ENCODE peak calls at places on chromosome 6, in eight cellular contexts. I is IMR-90, Y is neural progenitor cell, J is A549, L is SK-N-SH, E is AG04450, Q is fibroblast of lung, X is fibroblast of pulmonary artery. F is an unnamed sample.

GRCh38 chr6:15524736-15525401 is 138.0 kb downstream of the DTNBP1 start:
- DNase-seq in I (no peak), Y (no peak), J (no peak), L (no peak), E (no peak), Q (no peak), X (no peak), F (no peak)

GRCh38 chr6:106766201-106766600 is 136.8 kb downstream of the QRSL1 start:
- DNase-seq in I (no peak), Y (no peak), J (no peak), L (no peak), E (no peak), Q (no peak), X (no peak), F (no peak)

GRCh38 chr6:56902551-56903464 is 52.1 kb upstream of the BEND6 start:
- DNase-seq in I (peak; percentile 76), Y (peak; percentile 33), J (no peak), L (peak; percentile 51), E (peak; percentile 59), Q (peak; percentile 82), X (peak; percentile 92), F (peak; percentile 85)

GRCh38 chr6:30987304-30987703 is 3.8 kb downstream of the MUC21 start:
- DNase-seq in I (no peak), Y (no peak), J (no peak), L (no peak), E (no peak), Q (no peak), X (no peak), F (no peak)

GRCh38 chr6:3455490-3456394 is 1.1 kb downstream of the SLC22A23 start:
- DNase-seq in I (no peak), Y (peak; percentile 55), J (peak; percentile 9), L (peak; percentile 53), E (no peak), Q (no peak), X (no peak), F (no peak)

GRCh38 chr6:1625926-1626413 is 16.3 kb downstream of the FOXC1 start:
- DNase-seq in I (no peak), Y (no peak), J (no peak), L (no peak), E (no peak), Q (no peak), X (no peak), F (no peak)

GRCh38 chr6:6220718-6221117 is 99.7 kb downstream of the F13A1 start:
- DNase-seq in I (no peak), Y (no peak), J (no peak), L (no peak), E (no peak), Q (no peak), X (no peak), F (peak; percentile 8)

GRCh38 chr6:134201716-134202115 is 116.2 kb downstream of the SGK1 start:
- DNase-seq in I (no peak), Y (no peak), J (no peak), L (no peak), E (no peak), Q (no peak), X (peak; percentile 11), F (no peak)

GRCh38 chr6:110517034-110517433 is 40.6 kb upstream of the SLC22A16 start:
- DNase-seq in I (no peak), Y (no peak), J (no peak), L (no peak), E (no peak), Q (no peak), X (no peak), F (no peak)

GRCh38 chr6:147131728-147132127 is 72.5 kb upstream of the STXBP5 start:
- DNase-seq in I (peak; percentile 43), Y (peak; percentile 14), J (peak; percentile 8), L (no peak), E (no peak), Q (peak; percentile 38), X (peak; percentile 68), F (peak; percentile 43)

GRCh38 chr6:115945806-115946205 is 114.9 kb downstream of the FRK start:
- DNase-seq in I (no peak), Y (no peak), J (no peak), L (no peak), E (no peak), Q (no peak), X (no peak), F (peak; percentile 6)

GRCh38 chr6:126232671-126233070 is 107.2 kb upstream of the CENPW start:
- DNase-seq in I (no peak), Y (no peak), J (no peak), L (no peak), E (no peak), Q (peak; percentile 44), X (peak; percentile 28), F (peak; percentile 35)

GRCh38 chr6:98044168-98044567 is 761.2 kb upstream of the MMS22L start:
- DNase-seq in I (no peak), Y (no peak), J (no peak), L (no peak), E (no peak), Q (no peak), X (no peak), F (no peak)

GRCh38 chr6:106974999-106975698 is 620 bp upstream of the CD24 start:
- DNase-seq in I (no peak), Y (peak; percentile 83), J (peak; percentile 53), L (peak; percentile 76), E (no peak), Q (peak; percentile 47), X (no peak), F (peak; percentile 4)

GRCh38 chr6:99434702-99435530 is 9.8 kb upstream of the PNISR start:
- DNase-seq in I (peak; percentile 44), Y (no peak), J (peak; percentile 13), L (peak; percentile 15), E (no peak), Q (peak; percentile 30), X (peak; percentile 59), F (peak; percentile 47)

DNA sequence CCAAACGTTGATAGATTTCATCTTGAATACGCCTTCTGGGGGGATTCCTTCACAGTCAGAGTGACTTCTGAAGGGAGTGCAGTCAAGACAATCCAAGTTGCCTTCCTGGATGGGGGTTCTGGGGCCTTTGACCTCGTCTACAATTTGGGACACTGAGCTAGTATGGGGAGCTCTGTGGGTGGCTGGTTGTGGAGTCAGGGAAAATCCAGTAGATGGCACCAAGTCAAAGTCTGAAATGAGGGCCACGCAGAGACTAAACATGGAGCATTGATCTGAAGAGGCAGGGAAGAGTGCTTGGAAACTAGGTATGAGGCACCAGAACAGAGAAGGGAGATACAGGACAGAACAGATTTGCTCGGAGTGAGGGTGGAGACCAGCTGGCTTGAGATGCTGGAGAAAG is 43.6 kb upstream of the CCN6 start:
- DNase-seq in I (no peak), Y (no peak), J (no peak), L (no peak), E (no peak), Q (no peak), X (no peak), F (no peak)
- TF ChIP-seq CTCF in I (no peak), Y (no peak), J (no peak), L (peak; percentile 13), E (no peak), Q (no peak), X (no peak), F (no peak)

GRCh38 chr6:7544597-7544996 is 3.1 kb downstream of the DSP start:
- DNase-seq in I (no peak), Y (peak; percentile 41), J (no peak), L (no peak), E (no peak), Q (no peak), X (no peak), F (no peak)

GRCh38 chr6:7546383-7546782 is 4.9 kb downstream of the DSP start:
- DNase-seq in I (no peak), Y (no peak), J (no peak), L (no peak), E (no peak), Q (no peak), X (no peak), F (no peak)

GRCh38 chr6:7543761-7544424 is 2.4 kb downstream of the DSP start:
- DNase-seq in I (no peak), Y (peak; percentile 59), J (no peak), L (no peak), E (no peak), Q (no peak), X (no peak), F (no peak)

GRCh38 chr6:7546832-7547714 is 5.6 kb downstream of the DSP start:
- DNase-seq in I (no peak), Y (no peak), J (no peak), L (no peak), E (no peak), Q (no peak), X (no peak), F (no peak)

DNA sequence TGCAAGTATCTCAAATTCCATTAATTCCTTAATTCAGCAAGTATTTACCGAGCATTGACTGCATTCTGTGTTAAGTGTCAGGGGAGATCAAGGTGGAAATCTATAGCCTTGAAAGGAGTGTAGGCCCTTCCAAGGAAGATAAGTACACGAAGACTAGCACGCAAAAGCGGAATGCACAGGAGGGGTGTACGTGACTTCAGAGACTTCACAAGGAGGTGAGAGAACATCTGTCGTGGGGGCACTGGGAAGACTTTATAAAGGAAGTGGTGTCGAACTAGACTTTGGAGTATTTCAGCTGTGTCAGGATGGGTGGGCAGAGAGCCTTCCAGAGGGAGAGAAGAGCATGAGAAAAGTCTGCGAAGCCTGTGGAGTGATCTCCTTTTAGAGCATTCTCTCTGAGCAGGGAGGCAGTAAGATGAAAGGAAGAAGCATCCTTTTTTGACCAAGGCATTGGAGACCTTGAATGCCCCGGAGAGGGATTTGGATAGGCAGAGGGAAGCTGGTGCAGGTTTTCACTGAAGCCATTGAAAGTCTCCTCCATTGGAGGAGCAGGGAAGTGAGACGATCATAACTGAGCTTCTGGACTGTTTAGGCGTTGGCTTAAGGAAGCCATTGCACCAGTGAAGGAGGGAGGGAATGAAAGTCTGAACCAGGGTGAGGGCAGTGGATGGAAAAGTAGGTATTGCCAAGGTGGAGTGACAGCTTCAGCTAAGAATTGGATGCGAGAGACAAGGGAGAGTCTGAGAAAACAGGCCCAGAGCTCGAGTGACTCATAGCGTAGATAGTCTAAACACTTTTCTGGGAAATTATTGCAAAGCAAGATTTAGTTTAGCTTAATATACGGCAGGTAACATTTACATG is 4.3 kb downstream of the DSP start:
- DNase-seq in I (peak; percentile 50), Y (no peak), J (no peak), L (no peak), E (no peak), Q (peak; percentile 16), X (no peak), F (no peak)
- H3K4me3 ChIP-seq in I (no peak overlapping the region), Y (no peak overlapping the region), J (no peak overlapping the region), L (no peak overlapping the region), E (no peak overlapping the region), Q (no peak overlapping the region), X (no peak overlapping the region), F (no peak overlapping the region)

GRCh38 chr6:77133031-77133430 is 330.3 kb downstream of the HTR1B start:
- DNase-seq in I (no peak), Y (peak; percentile 4), J (no peak), L (no peak), E (no peak), Q (no peak), X (no peak), F (no peak)
- TF ChIP-seq CTCF in I (no peak), Y (peak; percentile 19), J (no peak), L (no peak), E (no peak), Q (no peak), X (no peak), F (no peak)

GRCh38 chr6:122984393-122984792 is 11.6 kb upstream of the CLVS2 start:
- DNase-seq in I (no peak), Y (no peak), J (no peak), L (no peak), E (no peak), Q (no peak), X (no peak), F (no peak)
- H3K4me3 ChIP-seq in I (no peak overlapping the region), Y (no peak overlapping the region), J (no peak overlapping the region), L (no peak overlapping the region), E (no peak overlapping the region), Q (no peak overlapping the region), X (no peak overlapping the region), F (no peak overlapping the region)

F was measured in fibroblast of mammary gland.